ENCODE peak calls at places on chromosome 1, in ten cellular contexts. C is Caki2, T is RCC 7860, R is fibroblast of lung, Y is epithelial cell of esophagus, S is kidney tubule cell, X is AG09309, U is pancreas, Z is T-helper 1 cell, I is astrocyte of the hippocampus. A is an unnamed sample.

GRCh38 chr1:147152772-147153171 is 19.5 kb downstream of the PRKAB2 start:
- DNase-seq in C (no peak), T (no peak), R (no peak), Y (no peak), S (no peak), X (no peak), U (no peak), Z (no peak), I (no peak), A (no peak)

GRCh38 chr1:47230692-47231313 is 1.2 kb downstream of the TAL1 start:
- DNase-seq in C (no peak), T (no peak), R (no peak), Y (peak), S (no peak), X (no peak), U (no peak), Z (peak), I (peak), A (no peak)

GRCh38 chr1:36178479-36179219 is 22.7 kb downstream of the MAP7D1 start:
- DNase-seq in C (no peak), T (no peak), R (no peak), Y (peak), S (no peak), X (no peak), U (peak), Z (no peak), I (no peak), A (no peak)

GRCh38 chr1:241985787-241986186 is 13.1 kb downstream of the MAP1LC3C start:
- DNase-seq in C (peak), T (no peak), R (peak), Y (peak), S (peak), X (no peak), U (no peak), Z (no peak), I (peak), A (no peak)

GRCh38 chr1:96220644-96221043 is 500.9 kb upstream of the PTBP2 start:
- DNase-seq in C (no peak), T (no peak), R (no peak), Y (no peak), S (no peak), X (no peak), U (no peak), Z (no peak), I (no peak), A (no peak)

GRCh38 chr1:2983706-2984398 is 37.4 kb upstream of the ACTRT2 start:
- DNase-seq in C (no peak), T (no peak), R (no peak), Y (no peak), S (no peak), X (no peak), U (no peak), Z (no peak), I (no peak), A (no peak)

GRCh38 chr1:41615316-41615715 is 130.8 kb upstream of the EDN2 start:
- DNase-seq in C (no peak), T (no peak), R (no peak), Y (no peak), S (no peak), X (no peak), U (no peak), Z (no peak), I (no peak), A (no peak)

GRCh38 chr1:154696001-154696400 is 88.0 kb upstream of the ADAR start:
- DNase-seq in C (no peak), T (no peak), R (no peak), Y (no peak), S (no peak), X (no peak), U (no peak), Z (no peak), I (peak), A (no peak)

GRCh38 chr1:172456344-172456769 is 12.5 kb upstream of the PIGC start:
- DNase-seq in C (no peak), T (no peak), R (no peak), Y (no peak), S (no peak), X (no peak), U (no peak), Z (no peak), I (no peak), A (no peak)

GRCh38 chr1:43564617-43565348 is 34.1 kb downstream of the PTPRF start:
- DNase-seq in C (no peak), T (no peak), R (no peak), Y (no peak), S (no peak), X (no peak), U (no peak), Z (no peak), I (no peak), A (no peak)